ENCODE peak calls at places on chromosomes 3 and 15, in eight cellular contexts. E, R, I, Q, O, P, X and C are unnamed samples.
A peak's percentile ranks its signal among the peaks of the same experiment; 100 is the strongest.

GRCh38 chr3:59313365-59313764 is 263.5 kb upstream of the CFAP20DC start:
- DNase-seq in E (peak; percentile 81), R (peak; percentile 68), I (peak; percentile 40), Q (peak; percentile 19), O (no peak), P (no peak), X (no peak), C (no peak)

GRCh38 chr3:134060561-134061385 is 31.0 kb upstream of the SLCO2A1 start:
- DNase-seq in E (no peak), R (no peak), I (peak; percentile 57), Q (no peak), O (no peak), P (no peak), X (no peak), C (peak; percentile 57)

GRCh38 chr15:98894312-98894711 is 113.3 kb downstream of the PGPEP1L start:
- DNase-seq in E (no peak), R (no peak), I (peak; percentile 61), Q (no peak), O (no peak), P (no peak), X (no peak), C (no peak)

GRCh38 chr3:191499307-191500125 is 38.6 kb downstream of the PYDC2 start:
- DNase-seq in E (peak; percentile 29), R (peak; percentile 13), I (peak; percentile 43), Q (no peak), O (no peak), P (no peak), X (peak; percentile 23), C (no peak)

GRCh38 chr3:17891139-17891850 is 148.9 kb upstream of the TBC1D5 start:
- DNase-seq in E (no peak), R (no peak), I (no peak), Q (no peak), O (no peak), P (no peak), X (no peak), C (no peak)

GRCh38 chr3:179995406-179995805 is 41.3 kb downstream of the PEX5L start:
- DNase-seq in E (no peak), R (no peak), I (no peak), Q (no peak), O (no peak), P (no peak), X (no peak), C (no peak)

GRCh38 chr15:101521563-101521962 is 32.1 kb upstream of the PCSK6 start:
- DNase-seq in E (no peak), R (no peak), I (no peak), Q (no peak), O (no peak), P (no peak), X (no peak), C (no peak)

GRCh38 chr3:112605285-112605684 is 35.7 kb downstream of the CCDC80 start:
- DNase-seq in E (no peak), R (no peak), I (peak; percentile 95), Q (no peak), O (no peak), P (no peak), X (no peak), C (no peak)

GRCh38 chr3:170352936-170353335 is 4.6 kb upstream of the SKIL start:
- DNase-seq in E (no peak), R (no peak), I (no peak), Q (no peak), O (no peak), P (no peak), X (no peak), C (no peak)

GRCh38 chr3:62238003-62238402 is 135.3 kb downstream of the FEZF2 start:
- DNase-seq in E (no peak), R (no peak), I (no peak), Q (peak; percentile 2), O (no peak), P (no peak), X (no peak), C (no peak)

GRCh38 chr3:72597756-72598195 is 250.5 kb downstream of the SHQ1 start:
- DNase-seq in E (no peak), R (no peak), I (peak; percentile 12), Q (no peak), O (no peak), P (no peak), X (no peak), C (no peak)

GRCh38 chr15:38626443-38627050 is 61.9 kb upstream of the RASGRP1 start:
- DNase-seq in E (no peak), R (no peak), I (no peak), Q (no peak), O (no peak), P (no peak), X (no peak), C (no peak)

GRCh38 chr3:14358426-14359211 is 43.8 kb upstream of the SLC6A6 start:
- DNase-seq in E (no peak), R (no peak), I (peak; percentile 64), Q (no peak), O (no peak), P (no peak), X (peak; percentile 88), C (no peak)

GRCh38 chr3:27659279-27660021 is 62.7 kb downstream of the EOMES start:
- DNase-seq in E (peak; percentile 77), R (peak; percentile 69), I (peak; percentile 58), Q (peak; percentile 44), O (peak; percentile 28), P (peak; percentile 26), X (peak; percentile 34), C (no peak)

GRCh38 chr3:141306922-141307321 is 61.4 kb upstream of the ZBTB38 start:
- DNase-seq in E (no peak), R (no peak), I (no peak), Q (no peak), O (no peak), P (no peak), X (no peak), C (no peak)

GRCh38 chr3:197175503-197175902 is 122.9 kb downstream of the DLG1 start:
- DNase-seq in E (no peak), R (no peak), I (no peak), Q (no peak), O (no peak), P (no peak), X (no peak), C (no peak)

GRCh38 chr3:184632551-184632950 is 71.0 kb downstream of the EPHB3 start:
- DNase-seq in E (no peak), R (no peak), I (no peak), Q (no peak), O (no peak), P (no peak), X (no peak), C (no peak)

GRCh38 chr3:180974286-180974685 is 15.2 kb downstream of the DNAJC19 start:
- DNase-seq in E (no peak), R (no peak), I (no peak), Q (no peak), O (no peak), P (no peak), X (no peak), C (no peak)

GRCh38 chr3:10706156-10707088 is 109.6 kb upstream of the SLC6A11 start:
- DNase-seq in E (no peak), R (peak; percentile 31), I (no peak), Q (peak; percentile 14), O (no peak), P (no peak), X (no peak), C (no peak)

GRCh38 chr15:40252438-40253178 is 13.7 kb downstream of the PAK6 start:
- DNase-seq in E (no peak), R (peak; percentile 68), I (no peak), Q (no peak), O (peak; percentile 43), P (no peak), X (no peak), C (no peak)
- TF ChIP-seq CTCF in E (no peak), R (no peak), I (no peak), Q (no peak), O (no peak), P (no peak), X (no peak), C (no peak)

GRCh38 chr3:53269888-53270880 is 14.4 kb upstream of the TKT start:
- DNase-seq in E (peak; percentile 33), R (peak; percentile 60), I (peak; percentile 98), Q (no peak), O (peak; percentile 45), P (peak; percentile 94), X (peak; percentile 61), C (peak; percentile 78)
- TF ChIP-seq CTCF in E (no peak), R (no peak), I (no peak), Q (no peak), O (no peak), P (no peak), X (no peak), C (no peak)

GRCh38 chr3:39203862-39204261 is 11.5 kb upstream of the XIRP1 start:
- DNase-seq in E (no peak), R (no peak), I (no peak), Q (no peak), O (no peak), P (no peak), X (no peak), C (no peak)

GRCh38 chr3:39196671-39197446 is 4.5 kb upstream of the XIRP1 start:
- DNase-seq in E (no peak), R (no peak), I (no peak), Q (no peak), O (no peak), P (peak; percentile 80), X (no peak), C (no peak)

GRCh38 chr3:39205131-39205530 is 12.7 kb upstream of the XIRP1 start:
- DNase-seq in E (no peak), R (no peak), I (no peak), Q (no peak), O (no peak), P (no peak), X (no peak), C (no peak)

GRCh38 chr3:39205919-39206516 is 13.6 kb upstream of the XIRP1 start:
- DNase-seq in E (no peak), R (no peak), I (no peak), Q (no peak), O (no peak), P (no peak), X (no peak), C (no peak)

DNA sequence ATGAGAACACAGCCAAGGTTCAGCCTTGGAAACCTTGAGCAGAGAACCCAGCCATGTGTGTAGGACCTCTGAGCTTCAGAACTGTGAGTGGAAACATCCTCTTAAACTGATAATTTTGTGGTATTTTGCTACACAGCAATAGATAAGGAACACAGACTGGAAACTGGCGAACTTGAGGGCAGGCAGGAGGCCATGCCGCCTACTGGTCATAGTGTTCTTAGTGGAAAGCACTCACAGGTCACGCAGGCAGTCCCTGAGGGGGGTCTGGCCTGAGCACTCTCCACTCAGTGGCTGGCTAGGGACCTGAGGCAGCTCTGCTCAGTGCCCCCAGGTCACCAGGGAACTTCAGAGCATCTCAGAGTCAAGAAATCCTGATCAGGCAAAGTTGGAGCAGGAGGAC is 9.7 kb upstream of the XIRP1 start:
- DNase-seq in E (no peak), R (no peak), I (no peak), Q (no peak), O (no peak), P (no peak), X (no peak), C (no peak)
- TF ChIP-seq CTCF in E (no peak), R (no peak), I (no peak), Q (no peak), O (no peak), P (no peak), X (no peak), C (no peak)

GRCh38 chr15:77568014-77568959 is 64.4 kb downstream of the LINGO1 start:
- DNase-seq in E (no peak), R (no peak), I (no peak), Q (no peak), O (no peak), P (no peak), X (no peak), C (no peak)
- TF ChIP-seq CTCF in E (no peak), R (no peak), I (no peak), Q (no peak), O (no peak), P (no peak), X (no peak), C (no peak)